ENCODE peak calls at places on chromosomes 4 and X, in six cellular contexts. One of them, this sample, is unnamed. For H3K4me1, the result is how much of the 10 kb centered on the place peaks cover.

GRCh38 chr4:57234252-57234775 is 124.1 kb upstream of the IGFBP7 start:
- DNase-seq in osteoblast: no peak
- DNase-seq in upper lobe of right lung: no peak
- DNase-seq in heart right ventricle: no peak
- DNase-seq in uterus: no peak
- DNase-seq in mesendoderm: no peak
- DNase-seq in this sample: no peak

GRCh38 chrX:46959985-46960700 is 47.9 kb downstream of the JADE3 start:
- DNase-seq in osteoblast: no peak
- DNase-seq in upper lobe of right lung: no peak
- DNase-seq in heart right ventricle: no peak
- DNase-seq in uterus: no peak
- DNase-seq in mesendoderm: no peak
- DNase-seq in this sample: no peak

GRCh38 chr4:124066579-124066978 is 646.0 kb downstream of the ANKRD50 start:
- DNase-seq in osteoblast: no peak
- DNase-seq in upper lobe of right lung: no peak
- DNase-seq in heart right ventricle: no peak
- DNase-seq in uterus: no peak
- DNase-seq in mesendoderm: no peak
- DNase-seq in this sample: no peak

GRCh38 chr4:128675083-128675482 is 134.4 kb upstream of the JADE1 start:
- DNase-seq in osteoblast: peak
- DNase-seq in upper lobe of right lung: no peak
- DNase-seq in heart right ventricle: no peak
- DNase-seq in uterus: no peak
- DNase-seq in mesendoderm: no peak
- DNase-seq in this sample: no peak

GRCh38 chrX:7164174-7164573 is 16.2 kb upstream of the PUDP start:
- DNase-seq in osteoblast: no peak
- DNase-seq in upper lobe of right lung: no peak
- DNase-seq in heart right ventricle: no peak
- DNase-seq in uterus: no peak
- DNase-seq in mesendoderm: peak
- DNase-seq in this sample: no peak

GRCh38 chr4:57777871-57778270 is 667.7 kb upstream of the IGFBP7 start:
- DNase-seq in osteoblast: no peak
- DNase-seq in upper lobe of right lung: no peak
- DNase-seq in heart right ventricle: no peak
- DNase-seq in uterus: no peak
- DNase-seq in mesendoderm: no peak
- DNase-seq in this sample: no peak

GRCh38 chr4:158313566-158313965 is 103.3 kb downstream of the TMEM144 start:
- DNase-seq in osteoblast: no peak
- DNase-seq in upper lobe of right lung: no peak
- DNase-seq in heart right ventricle: no peak
- DNase-seq in uterus: no peak
- DNase-seq in mesendoderm: no peak
- DNase-seq in this sample: no peak

GRCh38 chrX:107574054-107574683 is 54.1 kb upstream of the PRPS1 start:
- DNase-seq in osteoblast: no peak
- DNase-seq in upper lobe of right lung: no peak
- DNase-seq in heart right ventricle: no peak
- DNase-seq in uterus: no peak
- DNase-seq in mesendoderm: no peak
- DNase-seq in this sample: no peak

GRCh38 chr4:67713531-67714247 is 12.7 kb upstream of the UBA6 start:
- DNase-seq in osteoblast: peak
- DNase-seq in upper lobe of right lung: no peak
- DNase-seq in heart right ventricle: no peak
- DNase-seq in uterus: no peak
- DNase-seq in mesendoderm: peak
- DNase-seq in this sample: no peak

GRCh38 chr4:69485130-69485529 is 10.6 kb downstream of the UGT2B4 start:
- DNase-seq in osteoblast: no peak
- DNase-seq in upper lobe of right lung: no peak
- DNase-seq in heart right ventricle: no peak
- DNase-seq in uterus: no peak
- DNase-seq in mesendoderm: peak
- DNase-seq in this sample: no peak

GRCh38 chr4:128570380-128570779 is 239.1 kb upstream of the JADE1 start:
- DNase-seq in osteoblast: no peak
- DNase-seq in upper lobe of right lung: no peak
- DNase-seq in heart right ventricle: no peak
- DNase-seq in uterus: peak
- DNase-seq in mesendoderm: peak
- DNase-seq in this sample: peak

GRCh38 chr4:118981839-118982381 is 93.3 kb downstream of the SYNPO2 start:
- DNase-seq in osteoblast: peak
- DNase-seq in upper lobe of right lung: no peak
- DNase-seq in heart right ventricle: peak
- DNase-seq in uterus: peak
- DNase-seq in mesendoderm: peak
- DNase-seq in this sample: no peak

GRCh38 chr4:7686166-7686870 is 251.6 kb upstream of the PSAPL1 start:
- DNase-seq in osteoblast: peak
- DNase-seq in upper lobe of right lung: no peak
- DNase-seq in heart right ventricle: no peak
- DNase-seq in uterus: no peak
- DNase-seq in mesendoderm: no peak
- DNase-seq in this sample: no peak

GRCh38 chr4:34194585-34194984 is 2049.7 kb downstream of the ARAP2 start:
- DNase-seq in osteoblast: no peak
- DNase-seq in upper lobe of right lung: no peak
- DNase-seq in heart right ventricle: no peak
- DNase-seq in uterus: no peak
- DNase-seq in mesendoderm: no peak
- DNase-seq in this sample: no peak

GRCh38 chr4:98689507-98690174 is 31.2 kb upstream of the TSPAN5 start:
- DNase-seq in osteoblast: no peak
- DNase-seq in upper lobe of right lung: no peak
- DNase-seq in heart right ventricle: no peak
- DNase-seq in uterus: no peak
- DNase-seq in mesendoderm: no peak
- DNase-seq in this sample: no peak

GRCh38 chr4:184473515-184474260 is 662 bp downstream of the IRF2 start:
- DNase-seq in osteoblast: peak
- DNase-seq in upper lobe of right lung: peak
- DNase-seq in heart right ventricle: peak
- DNase-seq in uterus: peak
- DNase-seq in mesendoderm: peak
- DNase-seq in this sample: no peak

GRCh38 chrX:38861489-38861888 is 60.2 kb downstream of the MID1IP1 start:
- DNase-seq in osteoblast: no peak
- DNase-seq in upper lobe of right lung: no peak
- DNase-seq in heart right ventricle: no peak
- DNase-seq in uterus: no peak
- DNase-seq in mesendoderm: no peak
- DNase-seq in this sample: no peak

GRCh38 chr4:137203601-137204000 is 328.7 kb downstream of the PCDH18 start:
- DNase-seq in osteoblast: peak
- DNase-seq in upper lobe of right lung: no peak
- DNase-seq in heart right ventricle: no peak
- DNase-seq in uterus: no peak
- DNase-seq in mesendoderm: no peak
- DNase-seq in this sample: no peak

GRCh38 chr4:82704156-82704555 is 94.4 kb downstream of the SCD5 start:
- DNase-seq in osteoblast: no peak
- DNase-seq in upper lobe of right lung: no peak
- DNase-seq in heart right ventricle: no peak
- DNase-seq in uterus: no peak
- DNase-seq in mesendoderm: no peak
- DNase-seq in this sample: no peak

GRCh38 chr4:142551513-142552280 is 294.4 kb downstream of the INPP4B start:
- DNase-seq in osteoblast: no peak
- DNase-seq in upper lobe of right lung: no peak
- DNase-seq in heart right ventricle: no peak
- DNase-seq in uterus: no peak
- DNase-seq in mesendoderm: no peak
- DNase-seq in this sample: no peak

GRCh38 chr4:24599275-24599674 is 14.9 kb upstream of the DHX15 start:
- DNase-seq in osteoblast: no peak
- DNase-seq in upper lobe of right lung: no peak
- DNase-seq in heart right ventricle: no peak
- DNase-seq in uterus: no peak
- DNase-seq in mesendoderm: no peak
- DNase-seq in this sample: no peak

GRCh38 chr4:24589448-24589847 is 5.1 kb upstream of the DHX15 start:
- DNase-seq in osteoblast: no peak
- DNase-seq in upper lobe of right lung: no peak
- DNase-seq in heart right ventricle: no peak
- DNase-seq in uterus: no peak
- DNase-seq in mesendoderm: no peak
- DNase-seq in this sample: no peak

GRCh38 chr4:24595662-24596061 is 11.3 kb upstream of the DHX15 start:
- DNase-seq in osteoblast: no peak
- DNase-seq in upper lobe of right lung: no peak
- DNase-seq in heart right ventricle: no peak
- DNase-seq in uterus: no peak
- DNase-seq in mesendoderm: no peak
- DNase-seq in this sample: no peak

GRCh38 chr4:24598025-24598424 is 13.7 kb upstream of the DHX15 start:
- DNase-seq in osteoblast: no peak
- DNase-seq in upper lobe of right lung: peak
- DNase-seq in heart right ventricle: no peak
- DNase-seq in uterus: no peak
- DNase-seq in mesendoderm: no peak
- DNase-seq in this sample: no peak

DNA sequence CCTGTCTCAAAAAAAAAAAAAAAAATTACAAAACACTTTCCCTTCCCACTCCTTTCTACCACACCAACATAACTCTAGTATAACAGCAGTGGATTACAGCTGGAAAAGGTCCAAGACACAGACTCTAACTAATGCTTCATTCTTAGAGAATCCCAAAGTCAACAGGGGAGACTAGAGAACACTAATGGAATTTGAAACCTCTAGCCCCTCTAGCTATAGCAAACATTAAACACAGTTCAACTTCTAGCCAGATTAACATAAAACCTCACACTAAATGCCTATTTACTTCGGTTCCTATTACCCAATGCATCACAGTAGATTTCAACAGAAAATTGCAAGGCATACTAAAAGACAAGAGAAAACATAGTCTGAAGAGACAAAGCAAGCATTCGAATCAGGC is 10.5 kb upstream of the DHX15 start:
- DNase-seq in osteoblast: peak
- DNase-seq in upper lobe of right lung: no peak
- DNase-seq in heart right ventricle: no peak
- DNase-seq in uterus: no peak
- DNase-seq in mesendoderm: no peak
- DNase-seq in this sample: no peak
- H3K4me1 ChIP-seq in osteoblast: under half
- H3K4me1 ChIP-seq in upper lobe of right lung: under half
- H3K4me1 ChIP-seq in heart right ventricle: under half
- H3K4me1 ChIP-seq in uterus: under half
- H3K4me1 ChIP-seq in mesendoderm: under half
- H3K4me1 ChIP-seq in this sample: under half

DNA sequence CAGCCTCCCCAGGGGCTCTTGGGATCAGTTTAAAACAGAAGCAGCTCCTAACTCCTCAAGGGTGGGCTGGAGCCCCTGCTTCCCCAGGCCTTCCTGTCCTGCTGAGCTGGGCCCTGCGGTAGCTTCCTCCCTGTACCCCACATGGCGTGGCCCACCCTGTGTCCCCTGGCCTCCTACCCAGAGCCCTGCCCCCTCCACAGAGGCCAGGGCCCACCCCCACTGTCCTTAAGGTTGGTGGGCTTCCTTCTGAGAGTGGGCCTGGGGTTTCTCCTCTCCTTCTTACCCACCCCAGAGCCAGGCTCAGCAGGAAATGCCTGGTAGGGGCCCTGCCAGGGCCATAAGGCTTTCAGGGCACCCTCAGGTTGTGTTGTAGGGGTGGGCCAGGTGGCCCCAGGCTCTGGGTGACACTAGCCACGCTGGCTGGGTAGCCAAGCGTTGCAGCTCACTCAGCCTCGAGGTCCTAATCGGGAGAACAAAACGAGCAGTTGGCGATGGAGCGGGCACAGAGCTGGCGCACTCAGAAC is 11.6 kb downstream of the SH3BP2 start:
- DNase-seq in osteoblast: peak
- DNase-seq in upper lobe of right lung: peak
- DNase-seq in heart right ventricle: no peak
- DNase-seq in uterus: no peak
- DNase-seq in mesendoderm: no peak
- DNase-seq in this sample: no peak
- H3K27ac ChIP-seq in osteoblast: no peak
- H3K27ac ChIP-seq in upper lobe of right lung: peak
- H3K27ac ChIP-seq in heart right ventricle: peak
- H3K27ac ChIP-seq in uterus: no peak
- H3K27ac ChIP-seq in mesendoderm: no peak
- H3K27ac ChIP-seq in this sample: no peak

GRCh38 chrX:132483951-132484350 is 4.9 kb downstream of the MBNL3 start:
- DNase-seq in osteoblast: no peak
- DNase-seq in upper lobe of right lung: no peak
- DNase-seq in heart right ventricle: no peak
- DNase-seq in uterus: no peak
- DNase-seq in mesendoderm: no peak
- DNase-seq in this sample: no peak
- H3K4me1 ChIP-seq in osteoblast: under half
- H3K4me1 ChIP-seq in upper lobe of right lung: under half
- H3K4me1 ChIP-seq in heart right ventricle: under half
- H3K4me1 ChIP-seq in uterus: under half
- H3K4me1 ChIP-seq in mesendoderm: under half
- H3K4me1 ChIP-seq in this sample: under half

GRCh38 chrX:9466115-9466495 is 1.2 kb downstream of the TBL1X start:
- DNase-seq in osteoblast: peak
- DNase-seq in upper lobe of right lung: peak
- DNase-seq in heart right ventricle: peak
- DNase-seq in uterus: peak
- DNase-seq in mesendoderm: peak
- DNase-seq in this sample: peak
- H3K27ac ChIP-seq in osteoblast: no peak
- H3K27ac ChIP-seq in upper lobe of right lung: peak
- H3K27ac ChIP-seq in heart right ventricle: peak
- H3K27ac ChIP-seq in uterus: peak
- H3K27ac ChIP-seq in mesendoderm: no peak
- H3K27ac ChIP-seq in this sample: peak

DNA sequence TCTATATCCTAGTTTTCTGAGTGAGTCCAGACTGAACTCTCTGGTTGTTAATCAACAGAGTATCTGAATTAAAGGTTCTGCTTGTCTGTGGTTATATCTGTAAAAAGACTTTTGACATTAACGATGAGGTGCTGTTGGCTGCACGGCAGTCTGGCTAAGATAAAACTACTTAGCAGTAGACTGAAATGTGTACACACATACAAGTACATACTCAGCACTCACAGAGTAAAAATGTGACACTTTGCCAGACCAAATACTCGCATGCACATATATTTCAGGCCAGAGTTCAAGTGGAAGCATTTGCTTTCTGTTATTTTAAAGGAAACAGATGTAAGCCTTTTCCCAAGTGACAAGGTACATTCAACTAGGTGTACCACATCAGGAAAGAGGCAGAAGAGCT is 80.5 kb downstream of the PRDM5 start:
- DNase-seq in osteoblast: peak
- DNase-seq in upper lobe of right lung: no peak
- DNase-seq in heart right ventricle: no peak
- DNase-seq in uterus: no peak
- DNase-seq in mesendoderm: no peak
- DNase-seq in this sample: no peak
- H3K4me1 ChIP-seq in osteoblast: under half
- H3K4me1 ChIP-seq in upper lobe of right lung: under half
- H3K4me1 ChIP-seq in heart right ventricle: under half
- H3K4me1 ChIP-seq in uterus: under half
- H3K4me1 ChIP-seq in mesendoderm: under half
- H3K4me1 ChIP-seq in this sample: under half

GRCh38 chr4:168797176-168797575 is 212.9 kb downstream of the CBR4 start:
- DNase-seq in osteoblast: peak
- DNase-seq in upper lobe of right lung: no peak
- DNase-seq in heart right ventricle: no peak
- DNase-seq in uterus: no peak
- DNase-seq in mesendoderm: no peak
- DNase-seq in this sample: no peak
- H3K27ac ChIP-seq in osteoblast: peak
- H3K27ac ChIP-seq in upper lobe of right lung: peak
- H3K27ac ChIP-seq in heart right ventricle: peak
- H3K27ac ChIP-seq in uterus: peak
- H3K27ac ChIP-seq in mesendoderm: no peak
- H3K27ac ChIP-seq in this sample: peak

This sample was measured in tibial artery.